ENCODE peak calls at places on chromosome 22, in five cellular contexts. F is neuronal stem cell, N is H1, E is mesenchymal stem cell, A is trophoblast cell. T is an unnamed sample.

GRCh38 chr22:46654927-46655595 is 34.9 kb downstream of the GRAMD4 start:
- DNase-seq in F (no peak), N (no peak), E (no peak), A (no peak), T (no peak)

GRCh38 chr22:32050678-32051515 is 7.8 kb downstream of the SLC5A1 start:
- DNase-seq in F (no peak), N (no peak), E (peak), A (peak), T (peak)

GRCh38 chr22:45968751-45969413 is 8.1 kb downstream of the WNT7B start:
- DNase-seq in F (no peak), N (no peak), E (peak), A (no peak), T (no peak)

GRCh38 chr22:48054596-48054995 is 1292.1 kb downstream of the TBC1D22A start:
- DNase-seq in F (no peak), N (no peak), E (no peak), A (no peak), T (peak)

GRCh38 chr22:50177537-50178470 is 7.3 kb downstream of the PANX2 start:
- DNase-seq in F (no peak), N (no peak), E (no peak), A (no peak), T (peak)

GRCh38 chr22:48835857-48836672 is 991.6 kb downstream of the BRD1 start:
- DNase-seq in F (no peak), N (no peak), E (no peak), A (no peak), T (no peak)

GRCh38 chr22:32839776-32840571 is 38.5 kb downstream of the TIMP3 start:
- DNase-seq in F (no peak), N (no peak), E (peak), A (no peak), T (no peak)

GRCh38 chr22:46734830-46735453 is 3.1 kb downstream of the CERK start:
- DNase-seq in F (no peak), N (no peak), E (peak), A (no peak), T (no peak)

GRCh38 chr22:46728470-46728869 is 9.6 kb downstream of the CERK start:
- DNase-seq in F (no peak), N (no peak), E (peak), A (no peak), T (no peak)

GRCh38 chr22:38080847-38081635 is 2.9 kb downstream of the SLC16A8 start:
- DNase-seq in F (no peak), N (peak), E (peak), A (no peak), T (peak)

GRCh38 chr22:41620646-41621098 is at the start of gene DESI1:
- DNase-seq in F (no peak), N (no peak), E (no peak), A (peak), T (no peak)

GRCh38 chr22:48707749-48708557 is 1119.7 kb downstream of the BRD1 start:
- DNase-seq in F (no peak), N (no peak), E (no peak), A (no peak), T (no peak)

GRCh38 chr22:41596776-41597634 is 7.4 kb upstream of the PMM1 start:
- DNase-seq in F (peak), N (peak), E (peak), A (peak), T (peak)

GRCh38 chr22:39309881-39310714 is 9.3 kb downstream of the RPL3 start:
- DNase-seq in F (no peak), N (peak), E (peak), A (peak), T (no peak)

GRCh38 chr22:25110596-25110845 is 89.1 kb upstream of the CRYBB3 start:
- DNase-seq in F (no peak), N (no peak), E (no peak), A (no peak), T (no peak)

GRCh38 chr22:46976130-46976529 is 213.7 kb downstream of the TBC1D22A start:
- DNase-seq in F (no peak), N (no peak), E (no peak), A (no peak), T (no peak)

GRCh38 chr22:33044059-33044458 is 14.1 kb downstream of the SYN3 start:
- DNase-seq in F (no peak), N (no peak), E (no peak), A (no peak), T (no peak)

GRCh38 chr22:46259374-46259773 is 3.8 kb downstream of the PKDREJ start:
- DNase-seq in F (no peak), N (no peak), E (no peak), A (no peak), T (no peak)

GRCh38 chr22:23675502-23676415 is 15.1 kb upstream of the RGL4 start:
- DNase-seq in F (no peak), N (no peak), E (no peak), A (peak), T (no peak)

GRCh38 chr22:40348025-40348658 is 1.8 kb downstream of the ADSL start:
- DNase-seq in F (no peak), N (no peak), E (peak), A (peak), T (no peak)

GRCh38 chr22:50035131-50035881 is 22.7 kb upstream of the IL17REL start:
- DNase-seq in F (no peak), N (no peak), E (no peak), A (no peak), T (no peak)

GRCh38 chr22:42635531-42635930 is 4.9 kb downstream of the ATP5MGL start:
- DNase-seq in F (no peak), N (no peak), E (peak), A (peak), T (no peak)

GRCh38 chr22:49090853-49091135 is 736.9 kb downstream of the BRD1 start:
- DNase-seq in F (no peak), N (no peak), E (no peak), A (no peak), T (no peak)

GRCh38 chr22:40768187-40768586 is 51.0 kb downstream of the SLC25A17 start:
- DNase-seq in F (no peak), N (no peak), E (no peak), A (no peak), T (no peak)

GRCh38 chr22:37498289-37498909 is 12.2 kb upstream of the MFNG start:
- DNase-seq in F (peak), N (peak), E (no peak), A (no peak), T (peak)

GRCh38 chr22:38901111-38901641 is 29.2 kb upstream of the CBX6 start:
- DNase-seq in F (no peak), N (no peak), E (peak), A (peak), T (no peak)

GRCh38 chr22:33811686-33812085 is 108.6 kb downstream of the LARGE1 start:
- DNase-seq in F (no peak), N (no peak), E (peak), A (no peak), T (no peak)

GRCh38 chr22:47826016-47826415 is 1063.6 kb downstream of the TBC1D22A start:
- DNase-seq in F (no peak), N (no peak), E (no peak), A (no peak), T (no peak)

GRCh38 chr22:45442120-45442519 is 28.6 kb downstream of the RIBC2 start:
- DNase-seq in F (no peak), N (no peak), E (no peak), A (no peak), T (no peak)

GRCh38 chr22:38056969-38057841 is at the start of gene PICK1:
- DNase-seq in F (peak), N (peak), E (peak), A (peak), T (peak)

GRCh38 chr22:50306753-50307749 is at the start of gene PLXNB2:
- DNase-seq in F (peak), N (peak), E (peak), A (peak), T (peak)

GRCh38 chr22:49942565-49943404 is 17.8 kb upstream of the PIM3 start:
- DNase-seq in F (no peak), N (no peak), E (no peak), A (no peak), T (peak)

GRCh38 chr22:47176573-47177333 is 414.3 kb downstream of the TBC1D22A start:
- DNase-seq in F (no peak), N (no peak), E (no peak), A (no peak), T (peak)

GRCh38 chr22:48146426-48146825 is 1384.0 kb downstream of the TBC1D22A start:
- DNase-seq in F (no peak), N (no peak), E (no peak), A (no peak), T (no peak)

GRCh38 chr22:45541580-45541979 is 38.9 kb downstream of the FBLN1 start:
- DNase-seq in F (no peak), N (no peak), E (no peak), A (no peak), T (no peak)

GRCh38 chr22:40050258-40050657 is 55.5 kb downstream of the FAM83F start:
- DNase-seq in F (no peak), N (no peak), E (no peak), A (no peak), T (no peak)

GRCh38 chr22:26942301-26942927 is 285.0 kb downstream of the MIAT start:
- DNase-seq in F (peak), N (no peak), E (no peak), A (no peak), T (no peak)

GRCh38 chr22:47197735-47198500 is 435.5 kb downstream of the TBC1D22A start:
- DNase-seq in F (no peak), N (no peak), E (no peak), A (no peak), T (peak)

GRCh38 chr22:46286006-46286405 is 10.7 kb upstream of the GTSE1 start:
- DNase-seq in F (no peak), N (no peak), E (no peak), A (no peak), T (no peak)

DNA sequence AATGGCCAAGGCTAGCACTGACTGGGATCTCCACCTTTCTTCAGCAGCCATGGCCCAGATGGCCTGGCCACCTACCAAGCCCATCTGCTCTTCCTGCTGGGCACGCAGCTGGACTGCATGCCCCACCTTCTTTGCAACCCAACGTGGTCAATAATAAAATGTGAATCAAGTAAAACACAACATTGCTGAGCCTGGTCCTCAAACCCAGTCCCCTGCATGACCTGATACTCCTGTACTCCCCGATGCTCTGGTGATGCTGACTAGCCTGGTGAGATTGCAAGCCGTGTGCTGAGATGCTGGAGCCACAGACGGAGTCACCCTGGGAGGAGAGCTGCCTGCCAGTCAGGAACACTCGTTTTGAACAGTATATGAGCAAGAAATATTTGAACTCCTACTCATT is 34.0 kb downstream of the PARVG start:
- DNase-seq in F (no peak), N (peak), E (no peak), A (no peak), T (no peak)
- H2BK12ac ChIP-seq in F (no peak), N (no peak), E (no peak), A (no peak), T (no peak)

DNA sequence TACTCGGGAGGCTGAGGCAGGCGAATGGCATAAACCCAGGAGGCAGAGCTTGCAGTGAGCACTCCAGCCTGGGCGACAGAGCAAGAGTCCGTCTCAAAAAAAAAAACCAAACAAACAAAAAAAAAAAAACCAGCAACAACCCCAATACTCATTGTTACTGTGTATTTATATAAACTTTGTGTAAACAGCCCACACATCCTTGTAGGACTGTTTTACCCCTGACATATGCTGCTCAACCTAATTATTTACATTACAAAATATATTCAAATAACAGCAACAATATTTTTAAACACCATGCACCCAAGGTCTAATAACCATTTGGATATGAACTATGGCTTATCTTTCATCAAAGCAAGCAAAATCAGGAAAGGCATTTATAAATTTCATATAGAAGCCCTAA is 284.1 kb downstream of the TTC28 start:
- DNase-seq in F (no peak), N (no peak), E (no peak), A (no peak), T (no peak)
- H3K18ac ChIP-seq in F (no peak), N (no peak), E (no peak), A (no peak), T (no peak)

DNA sequence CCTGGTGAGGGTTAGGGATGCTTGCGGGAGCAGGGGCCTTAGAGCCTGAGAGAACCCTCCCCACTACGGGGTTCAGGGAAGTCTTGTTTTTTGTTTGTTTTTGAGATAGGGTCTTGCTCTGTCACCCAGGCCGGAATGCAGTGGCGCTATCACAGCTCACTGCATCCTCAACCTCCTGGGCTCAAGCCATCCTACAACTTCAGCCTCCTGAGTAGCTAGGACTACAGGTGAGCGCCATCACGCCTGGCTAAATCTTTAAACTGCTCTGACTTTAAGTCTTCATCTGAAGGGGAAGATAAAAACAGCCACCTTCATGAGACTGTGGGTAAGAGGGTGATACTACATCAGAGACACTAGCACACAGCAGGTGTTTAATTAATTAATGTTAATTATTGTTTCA is 28.5 kb downstream of the SERPIND1 start:
- DNase-seq in F (no peak), N (no peak), E (no peak), A (no peak), T (no peak)
- H2BK12ac ChIP-seq in F (no peak), N (no peak), E (no peak), A (no peak), T (no peak)

DNA sequence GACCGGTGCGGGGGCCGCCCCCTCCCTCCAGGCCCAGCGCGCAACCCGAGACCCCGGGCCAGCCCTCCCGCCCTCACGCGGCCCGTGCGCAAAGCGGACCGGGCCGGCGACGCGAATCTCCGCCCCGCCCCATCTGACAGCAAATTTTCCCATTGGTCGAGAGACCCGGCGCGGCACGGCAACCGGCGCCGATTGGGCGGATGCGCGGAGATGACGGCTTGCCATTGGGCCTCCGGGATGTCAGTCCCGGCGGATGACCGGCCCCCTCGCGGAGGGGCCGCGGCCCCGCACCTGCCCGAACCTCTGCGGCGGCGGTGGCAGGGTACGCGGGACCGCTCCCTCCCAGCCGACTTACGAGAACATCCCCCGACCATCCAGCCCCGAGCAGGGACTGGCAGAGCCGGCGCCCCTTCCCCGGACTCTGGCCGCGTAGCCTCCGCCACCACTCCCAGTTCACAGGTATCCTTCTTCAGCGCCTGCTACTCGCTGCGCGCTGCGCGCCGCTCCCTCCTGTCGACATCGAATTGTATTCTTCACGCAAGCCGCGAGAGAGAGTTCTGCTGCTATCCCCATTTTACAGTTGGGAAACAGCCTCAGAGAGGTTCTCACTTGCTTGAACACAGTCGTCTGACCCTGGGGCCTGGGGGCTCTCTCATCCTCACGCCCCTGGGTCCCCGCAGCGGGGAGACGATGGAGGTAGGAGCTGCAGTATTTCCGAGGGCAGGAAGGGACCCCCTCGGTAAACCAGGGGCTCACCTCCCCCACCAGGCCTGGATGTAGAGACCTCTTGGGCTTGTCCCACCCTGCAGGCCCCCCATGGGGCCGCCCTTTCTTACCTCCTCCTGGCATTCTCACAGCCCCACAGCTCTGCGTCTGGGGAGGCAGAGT is at the start of gene ARVCF:
- DNase-seq in F (peak), N (peak), E (peak), A (peak), T (peak)
- H3K18ac ChIP-seq in F (peak), N (no peak), E (peak), A (peak), T (no peak)

GRCh38 chr22:21828268-21828638 is 39.2 kb downstream of the MAPK1 start:
- DNase-seq in F (no peak), N (no peak), E (no peak), A (no peak), T (no peak)

GRCh38 chr22:21827628-21828267 is 39.7 kb downstream of the MAPK1 start:
- DNase-seq in F (no peak), N (no peak), E (no peak), A (no peak), T (no peak)

GRCh38 chr22:21832291-21833290 is 34.9 kb downstream of the MAPK1 start:
- DNase-seq in F (no peak), N (no peak), E (no peak), A (no peak), T (no peak)

GRCh38 chr22:21826204-21826603 is 41.2 kb downstream of the MAPK1 start:
- DNase-seq in F (no peak), N (no peak), E (no peak), A (no peak), T (no peak)

DNA sequence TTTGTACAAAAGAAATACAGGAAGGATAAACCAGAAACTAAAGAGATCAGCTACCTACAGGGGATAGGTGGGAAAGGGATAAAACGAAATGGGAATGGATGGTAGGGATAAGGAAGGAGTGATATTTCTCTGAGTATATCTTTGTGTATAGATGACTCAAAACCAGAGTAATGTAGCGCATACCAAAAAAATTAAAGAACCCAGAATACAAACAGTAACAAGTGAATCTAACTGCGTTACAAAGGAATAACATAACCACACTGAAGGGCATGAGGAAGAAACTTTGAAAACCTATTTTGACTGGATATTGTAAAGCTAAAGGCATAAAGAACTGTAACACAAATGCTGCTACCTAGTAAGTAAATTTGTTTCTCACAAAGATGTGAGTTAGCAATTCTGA is 37.9 kb downstream of the MAPK1 start:
- DNase-seq in F (no peak), N (no peak), E (no peak), A (no peak), T (no peak)
- H2BK12ac ChIP-seq in F (no peak), N (no peak), E (no peak), A (no peak), T (no peak)

DNA sequence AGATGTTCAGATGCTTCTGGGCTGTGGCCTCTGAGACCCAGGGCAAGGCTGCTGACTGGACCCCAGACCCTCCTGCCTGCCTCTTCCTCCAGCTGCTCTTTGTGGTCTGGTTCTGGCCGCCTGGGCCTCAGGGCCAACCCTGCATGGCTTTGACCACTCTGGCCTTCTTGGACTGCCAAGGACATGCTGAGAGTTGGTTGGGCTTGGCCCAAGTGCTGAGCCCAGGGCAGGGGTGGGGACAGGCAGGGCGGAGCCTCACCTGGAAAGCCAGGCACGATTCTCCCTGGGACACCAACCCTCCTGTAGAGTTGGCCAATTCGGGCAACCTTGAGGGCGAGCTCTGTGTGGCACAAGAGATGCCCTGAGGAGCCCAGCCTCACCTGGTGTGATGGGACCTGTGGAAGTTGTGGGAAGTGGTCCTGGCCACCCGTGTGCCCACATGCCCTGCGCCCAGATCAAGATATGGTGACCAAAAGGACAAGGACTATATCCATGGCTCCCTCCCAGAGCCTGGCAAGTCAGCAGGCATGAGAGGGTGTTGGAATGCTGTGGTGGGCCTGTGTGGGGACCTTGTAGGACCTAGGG is 11.6 kb downstream of the TANGO2 start:
- DNase-seq in F (no peak), N (no peak), E (no peak), A (no peak), T (no peak)
- H3K18ac ChIP-seq in F (peak), N (no peak), E (no peak), A (no peak), T (no peak)

GRCh38 chr22:22590136-22590891 is 31.2 kb upstream of the PRAME start:
- DNase-seq in F (no peak), N (no peak), E (no peak), A (no peak), T (no peak)
- H2BK12ac ChIP-seq in F (no peak), N (no peak), E (no peak), A (no peak), T (no peak)